ENCODE peak calls at places on chromosomes 5 and 9, in four cellular contexts. Y, L, T and N are unnamed samples.

GRCh38 chr9:133929599-133929998 is 62.5 kb downstream of the VAV2 start:
- DNase-seq in Y (no peak), L (no peak), T (no peak), N (no peak)

GRCh38 chr5:177317959-177318377 is 6.3 kb upstream of the MXD3 start:
- DNase-seq in T (no peak), Y (peak), L (peak), N (peak)

GRCh38 chr5:159412284-159413046 is 82.2 kb upstream of the IL12B start:
- DNase-seq in Y (no peak), T (peak), L (no peak), N (no peak)

GRCh38 chr5:180389252-180390101 is 36.3 kb upstream of the GFPT2 start:
- DNase-seq in Y (peak), L (no peak), T (no peak), N (no peak)

GRCh38 chr9:98871456-98872065 is 64.1 kb downstream of the GALNT12 start:
- DNase-seq in T (no peak), L (no peak), Y (no peak), N (no peak)

GRCh38 chr9:21770877-21771560 is 31.4 kb upstream of the MTAP start:
- DNase-seq in T (no peak), L (no peak), Y (no peak), N (no peak)

GRCh38 chr5:58849995-58850667 is 267.3 kb downstream of the RAB3C start:
- DNase-seq in L (peak), T (no peak), Y (no peak), N (peak)

GRCh38 chr9:71897573-71897972 is 13.4 kb downstream of the ABHD17B start:
- DNase-seq in T (no peak), Y (no peak), L (no peak), N (no peak)

GRCh38 chr9:73039253-73039915 is 86.5 kb upstream of the ALDH1A1 start:
- DNase-seq in T (no peak), Y (no peak), L (no peak), N (no peak)

GRCh38 chr5:673837-674629 is 19.1 kb downstream of the TPPP start:
- DNase-seq in T (no peak), L (no peak), Y (no peak), N (no peak)

GRCh38 chr5:95619096-95619495 is 791 bp upstream of the GPR150 start:
- DNase-seq in Y (no peak), L (no peak), T (no peak), N (no peak)

GRCh38 chr5:95621839-95622629 is 2.1 kb downstream of the GPR150 start:
- DNase-seq in T (no peak), Y (no peak), L (no peak), N (no peak)

GRCh38 chr5:95619518-95620029 is 313 bp upstream of the GPR150 start:
- DNase-seq in Y (no peak), L (no peak), T (no peak), N (no peak)

GRCh38 chr5:95620030-95620869 is at the start of gene GPR150:
- DNase-seq in T (no peak), L (peak), Y (no peak), N (no peak)

GRCh38 chr5:95620870-95621838 is 1.3 kb downstream of the GPR150 start:
- DNase-seq in L (no peak), T (no peak), Y (no peak), N (no peak)
- TF ChIP-seq BHLHE40 in L (no peak), T (no peak), Y (no peak), N (no peak)

GRCh38 chr5:54673523-54674225 is 156.1 kb downstream of the SNX18 start:
- DNase-seq in L (no peak), T (peak), Y (no peak), N (no peak)
- TF ChIP-seq FOXM1 in L (no peak), T (no peak), Y (no peak), N (no peak)

GRCh38 chr5:134004626-134005414 is at the start of gene VDAC1:
- DNase-seq in L (no peak), T (no peak), Y (peak), N (peak)
- TF ChIP-seq BHLHE40 in L (no peak), T (peak), Y (no peak), N (no peak)

DNA sequence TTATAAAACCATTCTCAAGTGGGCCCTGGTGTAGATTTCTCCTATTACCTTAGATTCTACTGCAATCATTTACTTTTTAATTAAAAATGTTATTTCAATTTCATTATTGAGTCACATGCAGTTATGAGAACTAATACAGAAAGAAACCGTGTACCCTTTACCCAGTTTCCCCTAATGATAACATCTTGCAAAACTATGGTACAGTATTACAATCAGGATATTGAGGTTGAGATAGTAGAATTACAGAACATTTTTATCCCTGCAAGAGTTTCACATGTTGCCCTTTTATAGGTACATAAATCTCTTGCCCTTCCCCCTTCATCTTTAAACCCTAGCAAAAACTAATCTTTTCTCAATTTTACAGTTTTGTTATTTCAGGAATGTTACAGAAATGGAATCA is 11.0 kb upstream of the OMD start:
- DNase-seq in L (no peak), T (no peak), Y (no peak), N (no peak)
- TF ChIP-seq FOXM1 in L (no peak), T (no peak), Y (no peak), N (no peak)

GRCh38 chr5:75055727-75056144 is 3.4 kb upstream of the GCNT4 start:
- DNase-seq in T (no peak), Y (no peak), L (peak), N (no peak)

GRCh38 chr5:75053286-75054109 is 1.1 kb upstream of the GCNT4 start:
- DNase-seq in Y (peak), L (peak), T (no peak), N (peak)

GRCh38 chr5:75052461-75053285 is at the start of gene GCNT4:
- DNase-seq in L (no peak), Y (no peak), T (no peak), N (peak)

GRCh38 chr5:75051217-75051751 is 1.1 kb downstream of the GCNT4 start:
- DNase-seq in T (no peak), Y (no peak), L (no peak), N (no peak)

GRCh38 chr5:75054110-75054930 is 2.0 kb upstream of the GCNT4 start:
- DNase-seq in L (no peak), T (no peak), Y (no peak), N (no peak)
- TF ChIP-seq BHLHE40 in L (no peak), T (no peak), Y (no peak), N (no peak)

GRCh38 chr5:179317411-179318192 is 27.7 kb downstream of the ADAMTS2 start:
- DNase-seq in Y (no peak), T (no peak), L (no peak), N (no peak)
- TF ChIP-seq FOXM1 in Y (no peak), T (no peak), L (no peak), N (no peak)

DNA sequence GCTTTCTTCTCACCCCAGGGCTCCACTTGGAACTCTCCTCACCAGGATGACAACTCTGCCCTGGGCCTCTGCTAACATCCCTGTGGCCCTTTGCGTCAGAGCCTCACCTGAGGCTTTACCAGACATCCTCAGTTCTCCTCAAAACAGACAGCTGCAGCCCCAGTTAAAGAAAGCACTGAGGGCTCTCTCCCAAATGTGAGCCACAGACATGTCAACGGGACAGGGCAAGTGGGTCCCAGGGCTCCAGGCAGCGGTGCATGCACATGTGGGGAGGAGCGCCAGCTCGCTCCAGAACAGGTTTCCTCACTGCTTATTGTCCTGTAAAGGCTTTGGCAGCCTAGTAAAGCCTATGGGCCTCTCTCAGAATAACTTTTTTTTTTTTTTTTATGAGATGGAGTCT is 37.3 kb downstream of the IPPK start:
- DNase-seq in Y (no peak), T (no peak), L (no peak), N (no peak)
- TF ChIP-seq BHLHE40 in Y (no peak), T (no peak), L (no peak), N (no peak)